ENCODE peak calls at places on chromosomes 11 and 22, in seven cellular contexts. U, J, Y, K, A, R and S are unnamed samples.

GRCh38 chr11:27646051-27646818 is 54.0 kb downstream of the BDNF start:
- DNase-seq in A (no peak), R (no peak), U (no peak), K (no peak), J (no peak), Y (no peak), S (no peak)

GRCh38 chr11:74926304-74927030 is 22.4 kb downstream of the XRRA1 start:
- DNase-seq in R (peak; percentile 14), Y (no peak), J (no peak), A (no peak), U (no peak), K (no peak), S (no peak)

GRCh38 chr11:86207413-86207812 is 37.1 kb upstream of the EED start:
- DNase-seq in K (no peak), R (no peak), Y (no peak), J (no peak), U (no peak), A (no peak), S (no peak)

GRCh38 chr11:93524173-93524536 is 19.0 kb downstream of the SMCO4 start:
- DNase-seq in K (no peak), J (no peak), Y (no peak), U (no peak), R (no peak), A (no peak), S (no peak)

GRCh38 chr11:351411-351810 is 17.9 kb upstream of the B4GALNT4 start:
- DNase-seq in R (no peak), J (no peak), K (no peak), U (no peak), Y (no peak), A (no peak), S (no peak)

GRCh38 chr11:108733479-108734116 is 68.7 kb downstream of the DDX10 start:
- DNase-seq in Y (no peak), A (no peak), R (no peak), J (peak; percentile 33), K (no peak), U (no peak), S (no peak)

GRCh38 chr22:22986640-22987039 is 83.7 kb upstream of the GNAZ start:
- DNase-seq in U (no peak), K (no peak), R (no peak), A (no peak), Y (no peak), J (no peak), S (no peak)

GRCh38 chr11:101126551-101127347 is 2.9 kb downstream of the PGR start:
- DNase-seq in K (no peak), U (no peak), A (no peak), R (peak; percentile 21), Y (no peak), J (no peak), S (no peak)

GRCh38 chr11:69320756-69321741 is 27.1 kb downstream of the MYEOV start:
- DNase-seq in A (no peak), U (no peak), K (no peak), Y (no peak), R (no peak), J (no peak), S (no peak)